ENCODE peak calls at places on chromosomes 16 and 17, in five cellular contexts. D is T-cell; Y is EL; O is occipital lobe; V is activated T-helper 9 cell treated with anti-CD3 and anti-CD28 coated beads, Interleukin-2, amount 50 U/mL, for 16 hours. I is an unnamed sample.

GRCh38 chr16:66678314-66678713 is 18.2 kb downstream of the CMTM4 start:
- DNase-seq in Y (no peak), V (no peak), D (no peak), O (no peak), I (no peak)

GRCh38 chr16:56999409-57000270 is 10.3 kb downstream of the NLRC5 start:
- DNase-seq in V (no peak), Y (no peak), O (no peak), D (no peak), I (no peak)

GRCh38 chr16:24699151-24699723 is 30.2 kb upstream of the TNRC6A start:
- DNase-seq in O (no peak), D (no peak), Y (no peak), V (no peak), I (no peak)

GRCh38 chr16:86732621-86733297 is 154.4 kb downstream of the FOXL1 start:
- DNase-seq in D (no peak), Y (peak; percentile 27), V (no peak), O (no peak), I (no peak)

GRCh38 chr16:81107506-81107905 is 11.3 kb upstream of the GCSH start:
- DNase-seq in O (no peak), V (no peak), Y (no peak), D (no peak), I (no peak)

GRCh38 chr17:49990921-49991320 is 4.1 kb downstream of the DLX3 start:
- DNase-seq in Y (no peak), O (no peak), V (no peak), D (no peak), I (no peak)

GRCh38 chr17:3682033-3682432 is 13.4 kb downstream of the EMC6 start:
- DNase-seq in V (no peak), O (no peak), Y (no peak), D (no peak), I (no peak)

GRCh38 chr17:8123695-8124349 is at the start of gene HES7:
- DNase-seq in V (no peak), Y (peak; percentile 65), D (no peak), O (no peak), I (no peak)

GRCh38 chr16:10612649-10613179 is 32.3 kb upstream of the EMP2 start:
- DNase-seq in Y (no peak), D (no peak), O (no peak), V (no peak), I (no peak)

GRCh38 chr17:8122391-8122922 is 1.4 kb downstream of the HES7 start:
- DNase-seq in V (no peak), O (peak; percentile 40), Y (peak; percentile 70), D (no peak), I (no peak)

GRCh38 chr16:73125860-73126259 is 77.9 kb upstream of the ZFHX3 start:
- DNase-seq in Y (peak; percentile 61), O (no peak), D (no peak), V (no peak), I (no peak)

GRCh38 chr16:85782476-85782875 is 16.9 kb downstream of the EMC8 start:
- DNase-seq in V (no peak), O (no peak), Y (no peak), D (no peak), I (no peak)